ENCODE peak calls at places on chromosomes 16 and 17, in five cellular contexts. One of them, this sample, is unnamed.

GRCh38 chr17:80253631-80254395 is 6.8 kb upstream of the RNF213 start:
- DNase-seq in Karpas-422: no peak
- DNase-seq in GM23338: no peak
- DNase-seq in mesenchymal stem cell: no peak
- DNase-seq in IMR-90: no peak
- DNase-seq in this sample: no peak

GRCh38 chr17:61519754-61520440 is 67.7 kb downstream of the TBX4 start:
- DNase-seq in GM23338: no peak
- DNase-seq in Karpas-422: no peak
- DNase-seq in mesenchymal stem cell: no peak
- DNase-seq in IMR-90: peak; percentile 4
- DNase-seq in this sample: no peak

GRCh38 chr16:80751167-80751566 is 53.2 kb downstream of the CDYL2 start:
- DNase-seq in Karpas-422: no peak
- DNase-seq in GM23338: peak; percentile 25
- DNase-seq in mesenchymal stem cell: no peak
- DNase-seq in IMR-90: peak; percentile 47
- DNase-seq in this sample: no peak

GRCh38 chr17:40022961-40023541 is 7.8 kb downstream of the CSF3 start:
- DNase-seq in Karpas-422: no peak
- DNase-seq in GM23338: no peak
- DNase-seq in mesenchymal stem cell: no peak
- DNase-seq in IMR-90: no peak
- DNase-seq in this sample: peak; percentile 4

GRCh38 chr16:79595916-79596450 is 4.6 kb downstream of the MAF start:
- DNase-seq in GM23338: no peak
- DNase-seq in Karpas-422: no peak
- DNase-seq in IMR-90: no peak
- DNase-seq in mesenchymal stem cell: no peak
- DNase-seq in this sample: no peak

GRCh38 chr16:5027086-5027485 is 6.6 kb downstream of the NAGPA start:
- DNase-seq in GM23338: no peak
- DNase-seq in mesenchymal stem cell: no peak
- DNase-seq in IMR-90: no peak
- DNase-seq in Karpas-422: no peak
- DNase-seq in this sample: no peak

GRCh38 chr16:53991181-53992056 is 287.5 kb downstream of the FTO start:
- DNase-seq in Karpas-422: no peak
- DNase-seq in IMR-90: peak; percentile 75
- DNase-seq in GM23338: peak; percentile 12
- DNase-seq in mesenchymal stem cell: peak; percentile 72
- DNase-seq in this sample: peak; percentile 45

GRCh38 chr16:86609115-86609514 is 30.8 kb downstream of the FOXL1 start:
- DNase-seq in mesenchymal stem cell: peak; percentile 92
- DNase-seq in GM23338: no peak
- DNase-seq in IMR-90: peak; percentile 94
- DNase-seq in Karpas-422: no peak
- DNase-seq in this sample: no peak

GRCh38 chr17:43442711-43443110 is 41.1 kb upstream of the DHX8 start:
- DNase-seq in GM23338: no peak
- DNase-seq in IMR-90: peak; percentile 80
- DNase-seq in Karpas-422: no peak
- DNase-seq in mesenchymal stem cell: peak; percentile 70
- DNase-seq in this sample: no peak

GRCh38 chr17:42288985-42289862 is 926 bp downstream of the STAT5A start:
- DNase-seq in mesenchymal stem cell: no peak
- DNase-seq in IMR-90: no peak
- DNase-seq in GM23338: peak; percentile 62
- DNase-seq in Karpas-422: peak; percentile 73
- DNase-seq in this sample: no peak

GRCh38 chr17:19386276-19386863 is 620 bp downstream of the MFAP4 start:
- DNase-seq in Karpas-422: no peak
- DNase-seq in GM23338: peak; percentile 28
- DNase-seq in IMR-90: peak; percentile 92
- DNase-seq in mesenchymal stem cell: peak; percentile 94
- DNase-seq in this sample: peak; percentile 83

GRCh38 chr16:11201498-11202259 is 54.3 kb downstream of the SOCS1 start:
- DNase-seq in Karpas-422: no peak
- DNase-seq in GM23338: peak; percentile 75
- DNase-seq in IMR-90: peak; percentile 93
- DNase-seq in mesenchymal stem cell: peak; percentile 94
- DNase-seq in this sample: peak; percentile 50

GRCh38 chr17:45895304-45895968 is 1.1 kb downstream of the MAPT start:
- DNase-seq in IMR-90: no peak
- DNase-seq in Karpas-422: no peak
- DNase-seq in GM23338: peak; percentile 51
- DNase-seq in mesenchymal stem cell: peak; percentile 39
- DNase-seq in this sample: peak; percentile 28

GRCh38 chr16:72723781-72724180 is 324.1 kb downstream of the ZFHX3 start:
- DNase-seq in Karpas-422: no peak
- DNase-seq in mesenchymal stem cell: peak; percentile 13
- DNase-seq in IMR-90: peak; percentile 51
- DNase-seq in GM23338: no peak
- DNase-seq in this sample: no peak

GRCh38 chr17:39114744-39115534 is 36.5 kb downstream of the PLXDC1 start:
- DNase-seq in Karpas-422: no peak
- DNase-seq in GM23338: no peak
- DNase-seq in IMR-90: peak; percentile 62
- DNase-seq in mesenchymal stem cell: peak; percentile 40
- DNase-seq in this sample: peak; percentile 38

GRCh38 chr17:2173005-2173404 is 118.1 kb downstream of the HIC1 start:
- DNase-seq in IMR-90: peak; percentile 61
- DNase-seq in Karpas-422: no peak
- DNase-seq in mesenchymal stem cell: peak; percentile 90
- DNase-seq in GM23338: no peak
- DNase-seq in this sample: no peak

GRCh38 chr16:75420987-75421819 is 12.1 kb downstream of the CFDP1 start:
- DNase-seq in GM23338: peak; percentile 91
- DNase-seq in Karpas-422: peak; percentile 86
- DNase-seq in mesenchymal stem cell: peak; percentile 69
- DNase-seq in IMR-90: peak; percentile 45
- DNase-seq in this sample: peak; percentile 88

GRCh38 chr16:71855937-71856662 is 10.3 kb downstream of the ATXN1L start:
- DNase-seq in IMR-90: no peak
- DNase-seq in GM23338: no peak
- DNase-seq in Karpas-422: no peak
- DNase-seq in mesenchymal stem cell: no peak
- DNase-seq in this sample: no peak

GRCh38 chr16:85554791-85555548 is 58.2 kb upstream of the GSE1 start:
- DNase-seq in GM23338: peak; percentile 38
- DNase-seq in IMR-90: peak; percentile 67
- DNase-seq in Karpas-422: peak; percentile 53
- DNase-seq in mesenchymal stem cell: peak; percentile 87
- DNase-seq in this sample: peak; percentile 72

GRCh38 chr17:2904135-2904534 is 107.9 kb downstream of the RAP1GAP2 start:
- DNase-seq in IMR-90: peak; percentile 24
- DNase-seq in mesenchymal stem cell: no peak
- DNase-seq in GM23338: peak; percentile 72
- DNase-seq in Karpas-422: peak; percentile 38
- DNase-seq in this sample: peak; percentile 46

GRCh38 chr17:63850401-63850800 is 7.9 kb upstream of the SMARCD2 start:
- DNase-seq in GM23338: no peak
- DNase-seq in mesenchymal stem cell: no peak
- DNase-seq in IMR-90: no peak
- DNase-seq in Karpas-422: peak; percentile 40
- DNase-seq in this sample: no peak

GRCh38 chr17:35978346-35978745 is 3.0 kb downstream of the CCL16 start:
- DNase-seq in IMR-90: no peak
- DNase-seq in mesenchymal stem cell: no peak
- DNase-seq in GM23338: no peak
- DNase-seq in Karpas-422: no peak
- DNase-seq in this sample: no peak

GRCh38 chr17:50146230-50146926 is 4.1 kb downstream of the PPP1R9B start:
- DNase-seq in mesenchymal stem cell: no peak
- DNase-seq in IMR-90: no peak
- DNase-seq in Karpas-422: peak; percentile 68
- DNase-seq in GM23338: no peak
- DNase-seq in this sample: no peak

GRCh38 chr17:4142107-4142900 is 526 bp downstream of the ZZEF1 start:
- DNase-seq in GM23338: peak; percentile 62
- DNase-seq in IMR-90: peak; percentile 17
- DNase-seq in Karpas-422: peak; percentile 64
- DNase-seq in mesenchymal stem cell: peak; percentile 56
- DNase-seq in this sample: peak; percentile 69

GRCh38 chr16:56849690-56850680 is 15.0 kb upstream of the SLC12A3 start:
- DNase-seq in mesenchymal stem cell: no peak
- DNase-seq in Karpas-422: no peak
- DNase-seq in GM23338: no peak
- DNase-seq in IMR-90: peak; percentile 38
- DNase-seq in this sample: no peak

GRCh38 chr17:9309216-9309615 is 266.4 kb downstream of the STX8 start:
- DNase-seq in Karpas-422: no peak
- DNase-seq in mesenchymal stem cell: no peak
- DNase-seq in IMR-90: no peak
- DNase-seq in GM23338: peak; percentile 71
- DNase-seq in this sample: no peak

GRCh38 chr17:43314582-43314981 is 80.8 kb upstream of the RNU2-1 start:
- DNase-seq in Karpas-422: peak; percentile 46
- DNase-seq in GM23338: no peak
- DNase-seq in IMR-90: no peak
- DNase-seq in mesenchymal stem cell: peak; percentile 50
- DNase-seq in this sample: no peak

GRCh38 chr16:2970563-2970962 is 1.4 kb downstream of the PAQR4 start:
- DNase-seq in GM23338: no peak
- DNase-seq in IMR-90: no peak
- DNase-seq in Karpas-422: peak; percentile 57
- DNase-seq in mesenchymal stem cell: no peak
- DNase-seq in this sample: no peak

DNA sequence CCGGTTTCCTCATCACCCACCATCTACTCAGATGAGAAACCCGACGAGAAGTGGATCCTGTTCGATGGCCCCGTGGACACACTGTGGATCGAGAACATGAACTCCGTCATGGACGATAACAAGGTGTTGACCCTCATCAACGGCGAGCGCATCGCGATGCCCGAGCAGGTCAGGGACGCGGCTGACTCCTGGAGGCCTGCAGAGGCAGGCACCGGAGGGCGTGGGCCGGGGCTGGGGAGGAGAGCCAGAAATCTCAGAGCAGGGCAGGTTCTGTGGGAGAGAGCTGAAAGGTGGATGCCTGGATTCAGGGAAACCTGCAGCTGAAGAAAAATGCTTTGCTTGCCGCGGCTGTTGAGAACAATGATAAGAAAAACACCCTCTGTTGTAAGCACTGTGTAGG is 47.2 kb upstream of the KDM6B start:
- DNase-seq in IMR-90: no peak
- DNase-seq in Karpas-422: no peak
- DNase-seq in GM23338: no peak
- DNase-seq in mesenchymal stem cell: no peak
- DNase-seq in this sample: no peak
- H2AFZ ChIP-seq in IMR-90: no peak overlapping the region
- H2AFZ ChIP-seq in Karpas-422: no peak overlapping the region
- H2AFZ ChIP-seq in GM23338: peak overlapping the region; percentile 32
- H2AFZ ChIP-seq in mesenchymal stem cell: no peak overlapping the region
- H2AFZ ChIP-seq in this sample: no peak overlapping the region

DNA sequence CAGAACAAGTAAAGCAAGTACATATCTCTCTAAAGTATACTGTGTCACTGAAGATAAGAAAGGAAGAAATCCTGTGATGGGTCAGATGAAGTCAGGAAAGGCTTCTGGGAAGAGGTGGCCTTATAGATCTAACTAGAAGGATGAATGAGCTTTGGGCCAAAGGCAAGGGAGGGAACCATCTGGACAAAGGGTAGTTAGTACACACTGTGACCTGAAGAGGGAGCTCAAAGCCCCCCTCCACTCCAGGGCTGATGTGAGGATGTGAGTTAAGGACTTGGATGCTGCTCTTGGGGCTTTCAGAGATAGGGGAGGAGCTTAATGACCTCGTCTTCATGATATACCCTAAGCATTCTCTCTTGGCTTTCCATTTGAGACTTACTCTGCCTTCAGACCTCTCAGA is 185.3 kb upstream of the CACNG3 start:
- DNase-seq in GM23338: peak; percentile 89
- DNase-seq in IMR-90: peak; percentile 22
- DNase-seq in Karpas-422: peak; percentile 88
- DNase-seq in mesenchymal stem cell: no peak
- DNase-seq in this sample: peak; percentile 60
- H2AFZ ChIP-seq in GM23338: no peak overlapping the region
- H2AFZ ChIP-seq in IMR-90: no peak overlapping the region
- H2AFZ ChIP-seq in Karpas-422: no peak overlapping the region
- H2AFZ ChIP-seq in mesenchymal stem cell: no peak overlapping the region
- H2AFZ ChIP-seq in this sample: no peak overlapping the region

GRCh38 chr17:10646393-10646990 is 10.6 kb downstream of the MYH3 start:
- DNase-seq in GM23338: peak; percentile 85
- DNase-seq in IMR-90: peak; percentile 70
- DNase-seq in mesenchymal stem cell: peak; percentile 69
- DNase-seq in Karpas-422: peak; percentile 86
- DNase-seq in this sample: peak; percentile 86

GRCh38 chr17:10651927-10652326 is 5.2 kb downstream of the MYH3 start:
- DNase-seq in mesenchymal stem cell: no peak
- DNase-seq in Karpas-422: no peak
- DNase-seq in IMR-90: no peak
- DNase-seq in GM23338: no peak
- DNase-seq in this sample: no peak

GRCh38 chr17:10652984-10653680 is 4.0 kb downstream of the MYH3 start:
- DNase-seq in IMR-90: no peak
- DNase-seq in Karpas-422: no peak
- DNase-seq in mesenchymal stem cell: no peak
- DNase-seq in GM23338: no peak
- DNase-seq in this sample: no peak

GRCh38 chr17:10649602-10650001 is 7.5 kb downstream of the MYH3 start:
- DNase-seq in GM23338: no peak
- DNase-seq in IMR-90: no peak
- DNase-seq in mesenchymal stem cell: no peak
- DNase-seq in Karpas-422: no peak
- DNase-seq in this sample: no peak

DNA sequence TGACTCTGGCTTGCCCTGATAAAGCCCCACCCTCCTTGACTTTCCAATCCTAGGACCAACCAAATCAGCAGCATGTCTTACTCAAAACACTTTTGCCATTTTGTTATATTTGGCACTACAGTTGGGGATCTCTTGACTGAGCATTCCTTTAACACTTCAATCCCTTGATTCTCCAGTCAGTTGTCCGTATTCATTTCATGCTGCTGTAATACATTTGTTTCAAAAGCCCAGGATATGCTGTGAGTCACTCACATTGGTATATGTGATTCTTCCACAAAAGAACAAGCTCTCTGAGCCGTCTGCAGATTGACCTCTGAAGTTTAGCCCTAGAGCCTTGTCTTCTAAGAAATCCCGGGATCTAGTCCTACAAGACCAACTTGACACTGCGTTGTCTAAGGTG is 8.1 kb downstream of the MYH3 start:
- DNase-seq in mesenchymal stem cell: peak; percentile 9
- DNase-seq in GM23338: no peak
- DNase-seq in Karpas-422: no peak
- DNase-seq in IMR-90: peak; percentile 59
- DNase-seq in this sample: no peak
- H2AFZ ChIP-seq in mesenchymal stem cell: no peak overlapping the region
- H2AFZ ChIP-seq in GM23338: no peak overlapping the region
- H2AFZ ChIP-seq in Karpas-422: no peak overlapping the region
- H2AFZ ChIP-seq in IMR-90: no peak overlapping the region
- H2AFZ ChIP-seq in this sample: no peak overlapping the region

DNA sequence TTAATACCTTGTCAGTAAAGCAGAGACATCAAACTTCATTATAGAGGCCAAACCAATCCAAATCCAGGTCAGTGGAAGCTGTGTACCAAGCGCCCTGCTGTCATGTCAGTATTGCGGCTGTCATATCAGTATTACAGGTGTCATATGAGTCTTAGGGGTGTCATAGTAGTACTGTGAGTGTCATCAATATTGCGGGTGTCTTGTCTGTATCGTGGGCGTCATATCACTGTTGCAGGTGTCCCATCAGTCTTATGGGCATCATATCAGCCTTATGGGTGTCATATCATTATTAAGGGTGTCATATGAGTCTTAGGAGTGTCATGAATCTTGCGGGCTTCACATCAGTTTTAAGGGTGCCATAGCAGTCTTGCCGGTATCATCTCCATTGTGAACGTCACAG is 6.0 kb upstream of the PRDM7 start:
- DNase-seq in mesenchymal stem cell: no peak
- DNase-seq in Karpas-422: no peak
- DNase-seq in GM23338: no peak
- DNase-seq in IMR-90: no peak
- DNase-seq in this sample: no peak
- H2AFZ ChIP-seq in mesenchymal stem cell: no peak overlapping the region
- H2AFZ ChIP-seq in Karpas-422: no peak overlapping the region
- H2AFZ ChIP-seq in GM23338: no peak overlapping the region
- H2AFZ ChIP-seq in IMR-90: peak overlapping the region; percentile 70
- H2AFZ ChIP-seq in this sample: no peak overlapping the region

This sample was measured in hepatocyte.